ENCODE peak calls at places on chromosomes 3 and 15, in eight cellular contexts. U is mesendoderm; V is H7; L is NCI-H1694 treated with DMSO at 0.1 percent for 48 hours; R is psoas muscle; F is stimulated activated CD4-positive, alpha-beta T cell treated with anti-CD3 and anti-CD28 coated beads, Interleukin-1b, Interleukin-23, amount 100 ng/mL, for 24 hours; C is HEK293T; A is HS-5. T is an unnamed sample.

GRCh38 chr3:61497463-61497862 is 63.9 kb upstream of the PTPRG start:
- DNase-seq in L (no peak), A (no peak), R (no peak), V (no peak), C (no peak), F (no peak), U (no peak), T (no peak)

GRCh38 chr15:22958487-22959280 is 21.5 kb downstream of the CYFIP1 start:
- DNase-seq in L (no peak), U (no peak), V (no peak), F (no peak), R (no peak), A (no peak), C (no peak), T (no peak)

GRCh38 chr15:69704685-69705084 is 252.1 kb downstream of the RPLP1 start:
- DNase-seq in C (no peak), V (no peak), L (no peak), F (no peak), R (no peak), U (no peak), A (no peak), T (no peak)

GRCh38 chr3:71444028-71444860 is 139.3 kb downstream of the FOXP1 start:
- DNase-seq in A (peak; percentile 35), F (no peak), R (peak; percentile 27), U (peak; percentile 35), C (no peak), L (no peak), V (no peak), T (no peak)

GRCh38 chr15:67100808-67101581 is 35.6 kb downstream of the SMAD3 start:
- DNase-seq in F (no peak), U (no peak), L (no peak), A (no peak), R (no peak), V (no peak), C (no peak), T (no peak)

GRCh38 chr3:30964612-30965011 is 70.2 kb upstream of the GADL1 start:
- DNase-seq in C (no peak), F (no peak), A (no peak), U (no peak), V (no peak), L (no peak), R (no peak), T (no peak)

GRCh38 chr15:96326551-96327154 is 3.8 kb upstream of the NR2F2 start:
- DNase-seq in R (peak; percentile 63), L (no peak), C (no peak), F (no peak), V (peak; percentile 71), A (no peak), U (peak; percentile 34), T (peak; percentile 46)

GRCh38 chr3:50345586-50345985 is at the start of gene ZMYND10:
- DNase-seq in L (no peak), R (peak; percentile 71), F (no peak), A (no peak), C (peak; percentile 54), U (peak; percentile 78), V (peak; percentile 100), T (no peak)

T was measured in AG09309.